ENCODE peak calls at places on chromosome 13, in five cellular contexts. D, I, E, M and K are unnamed samples.

GRCh38 chr13:94712287-94712811 is at the start of gene SOX21:
- DNase-seq in M (no peak), E (no peak), D (no peak), I (no peak), K (no peak)

GRCh38 chr13:107743983-107744382 is 471.4 kb downstream of the LIG4 start:
- DNase-seq in I (no peak), E (no peak), D (no peak), M (peak; percentile 26), K (no peak)

GRCh38 chr13:42225051-42225450 is 46.9 kb upstream of the AKAP11 start:
- DNase-seq in E (no peak), I (no peak), M (no peak), D (no peak), K (no peak)

GRCh38 chr13:80010286-80010831 is 330.6 kb downstream of the SPRY2 start:
- DNase-seq in I (no peak), D (no peak), E (no peak), M (no peak), K (no peak)

GRCh38 chr13:25902946-25903345 is 148.9 kb downstream of the SHISA2 start:
- DNase-seq in M (no peak), I (no peak), E (no peak), D (no peak), K (no peak)

GRCh38 chr13:84479656-84480055 is 597.4 kb upstream of the SLITRK1 start:
- DNase-seq in E (no peak), I (no peak), M (no peak), D (no peak), K (peak; percentile 61)

GRCh38 chr13:80011448-80012212 is 329.3 kb downstream of the SPRY2 start:
- DNase-seq in I (no peak), E (no peak), D (no peak), M (no peak), K (no peak)

GRCh38 chr13:36998624-36999041 is 507 bp downstream of the ALG5 start:
- DNase-seq in E (peak; percentile 25), M (peak; percentile 35), D (no peak), I (no peak), K (peak; percentile 3)

GRCh38 chr13:42064966-42065365 is 16.5 kb downstream of the DGKH start:
- DNase-seq in E (no peak), M (no peak), I (no peak), D (no peak), K (no peak)

GRCh38 chr13:84605927-84606326 is 723.7 kb upstream of the SLITRK1 start:
- DNase-seq in M (no peak), I (no peak), E (no peak), D (no peak), K (no peak)

GRCh38 chr13:40026174-40026585 is 370.7 kb downstream of the COG6 start:
- DNase-seq in M (no peak), I (no peak), E (no peak), D (no peak), K (no peak)

GRCh38 chr13:50053844-50054243 is 38.6 kb downstream of the KCNRG start:
- DNase-seq in D (no peak), M (no peak), E (no peak), I (no peak), K (no peak)

GRCh38 chr13:19864018-19864338 is 529 bp upstream of the ZMYM5 start:
- DNase-seq in M (peak; percentile 78), E (peak; percentile 51), I (no peak), D (no peak), K (no peak)

GRCh38 chr13:76223999-76224398 is 587.9 kb downstream of the LMO7 start:
- DNase-seq in E (no peak), M (no peak), D (no peak), I (no peak), K (no peak)

GRCh38 chr13:50127017-50127725 is 111.9 kb downstream of the KCNRG start:
- DNase-seq in M (peak; percentile 72), I (peak; percentile 59), E (no peak), D (no peak), K (no peak)

GRCh38 chr13:73069206-73069815 is 10.5 kb downstream of the KLF5 start:
- DNase-seq in I (no peak), E (no peak), D (no peak), M (no peak), K (no peak)

GRCh38 chr13:91014696-91015095 is 332.8 kb upstream of the MIR17HG start:
- DNase-seq in D (no peak), E (no peak), M (no peak), I (no peak), K (no peak)

GRCh38 chr13:111011899-111012298 is 97.0 kb upstream of the ANKRD10 start:
- DNase-seq in M (no peak), I (no peak), D (no peak), E (no peak), K (no peak)

GRCh38 chr13:112248909-112249592 is 127.1 kb upstream of the SPACA7 start:
- DNase-seq in I (no peak), M (no peak), E (no peak), D (no peak), K (no peak)

DNA sequence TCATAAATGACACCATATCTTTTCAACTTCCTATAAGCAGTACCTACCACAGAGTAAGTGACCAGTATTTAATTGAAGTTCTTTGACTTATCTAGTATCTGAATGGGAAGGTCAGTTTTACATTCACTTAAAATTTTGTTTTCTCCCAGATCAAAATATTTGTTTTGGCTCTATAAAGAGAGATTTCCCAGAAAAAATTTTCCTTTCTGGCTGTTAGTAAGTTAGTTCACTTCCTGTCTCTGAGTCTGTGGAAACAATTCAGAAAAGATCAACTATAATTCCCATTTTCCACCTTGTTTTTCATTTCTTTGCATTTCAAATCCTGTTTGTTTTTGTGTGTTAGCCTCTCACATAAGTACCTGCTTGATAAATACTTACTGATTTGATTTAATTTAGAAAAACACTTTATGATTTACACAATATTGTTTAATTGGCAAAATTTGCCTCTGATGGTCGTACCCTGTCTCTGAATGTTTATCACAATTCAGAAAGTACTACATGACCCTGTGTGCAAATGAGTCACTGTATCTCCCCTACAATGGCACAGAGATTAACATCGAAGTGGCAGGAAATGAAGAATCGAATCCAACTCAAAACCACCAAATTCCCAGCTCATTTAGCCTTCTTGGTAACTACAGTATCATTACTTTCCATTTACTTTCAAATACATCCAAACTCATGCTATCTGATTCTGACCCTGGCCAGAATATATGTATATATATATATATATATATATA is 15.4 kb upstream of the MED4 start:
- DNase-seq in E (no peak), D (no peak), M (no peak), I (no peak), K (no peak)
- H3K27ac ChIP-seq in E (no peak overlapping the region), D (peak overlapping the region; percentile 55), M (no peak overlapping the region), I (peak overlapping the region; percentile 17), K (no peak overlapping the region)

DNA sequence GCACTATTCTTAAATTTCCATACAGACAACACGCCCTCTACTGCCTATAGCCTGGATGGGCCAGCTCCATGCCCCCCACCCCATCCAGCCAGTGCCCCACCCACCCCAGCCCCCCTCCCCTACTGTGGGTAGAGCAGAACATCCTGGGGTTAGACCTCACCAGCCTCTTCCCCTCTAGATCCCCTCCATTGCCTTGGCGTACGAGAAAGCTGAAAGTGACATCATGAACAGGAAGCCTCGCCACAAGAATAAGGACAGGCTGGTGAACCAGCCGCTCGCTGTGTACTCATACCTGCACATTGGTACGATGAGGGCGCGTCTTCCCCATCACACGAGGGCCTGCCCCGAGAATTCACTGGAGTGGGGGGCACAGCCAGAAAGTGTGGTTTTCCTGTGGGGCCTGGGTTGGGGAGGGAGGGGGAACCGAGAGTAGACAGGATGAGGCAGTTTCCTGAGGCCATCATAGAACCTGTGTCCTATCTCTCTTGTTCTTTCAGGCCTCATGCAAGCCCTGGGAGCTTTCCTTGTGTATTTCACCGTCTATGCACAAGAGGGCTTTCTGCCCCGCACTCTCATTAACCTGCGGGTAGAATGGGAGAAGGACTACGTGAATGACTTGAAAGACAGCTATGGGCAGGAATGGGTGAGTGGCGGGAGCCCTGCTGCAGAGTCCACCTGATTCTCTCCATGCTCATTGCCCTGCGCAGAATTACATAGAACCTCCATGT is 29.1 kb downstream of the ATP12A start:
- DNase-seq in E (no peak), M (no peak), D (no peak), I (no peak), K (no peak)
- TF ChIP-seq CTCF in E (no peak), M (no peak), D (no peak), I (no peak), K (no peak)

GRCh38 chr13:33186851-33187250 is 98.7 kb downstream of the STARD13 start:
- DNase-seq in I (no peak), M (no peak), D (no peak), E (no peak), K (no peak)

GRCh38 chr13:33185853-33186252 is 99.7 kb downstream of the STARD13 start:
- DNase-seq in M (no peak), I (no peak), E (no peak), D (no peak), K (no peak)

GRCh38 chr13:33191425-33192221 is 93.9 kb downstream of the STARD13 start:
- DNase-seq in E (no peak), M (no peak), I (no peak), D (no peak), K (no peak)

GRCh38 chr13:33189470-33189869 is 96.1 kb downstream of the STARD13 start:
- DNase-seq in M (no peak), E (no peak), D (no peak), I (no peak), K (no peak)

DNA sequence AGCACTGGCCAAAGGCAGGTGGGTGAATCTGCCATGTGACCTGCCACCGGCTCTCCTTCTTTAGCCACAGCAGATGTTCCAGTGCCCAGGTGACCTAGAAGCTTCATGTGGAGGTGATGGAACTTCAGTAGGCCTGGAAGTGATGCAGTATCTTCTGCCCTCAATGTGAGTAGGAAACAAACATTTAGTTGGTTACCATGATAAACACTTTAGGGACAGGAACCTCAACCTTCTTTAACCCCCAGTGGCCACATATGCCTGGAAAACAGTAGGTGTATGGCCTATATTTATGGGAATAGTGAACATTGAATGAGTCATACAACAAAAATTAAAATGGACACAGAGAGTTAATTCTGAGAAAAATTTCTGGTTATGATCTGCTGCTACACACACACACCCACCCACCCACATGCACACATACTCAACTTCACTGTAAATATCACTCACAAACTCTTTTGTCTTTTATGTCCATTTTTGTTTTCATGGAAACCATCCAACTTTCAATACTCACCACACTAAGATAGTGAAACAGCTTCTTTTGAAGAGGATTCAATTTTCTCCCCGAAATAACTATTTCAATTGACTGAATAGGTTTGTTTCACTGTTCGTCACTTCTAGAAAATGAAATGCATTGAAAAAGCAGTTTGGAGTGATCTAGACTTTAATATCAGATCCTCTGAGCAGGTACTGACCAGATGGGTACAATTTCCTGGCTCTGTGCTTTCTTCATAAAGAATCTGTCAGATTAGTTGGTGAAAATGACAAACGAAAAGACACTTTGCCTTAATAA is 97.3 kb downstream of the STARD13 start:
- DNase-seq in D (no peak), I (no peak), E (no peak), M (no peak), K (no peak)
- H3K27ac ChIP-seq in D (peak overlapping the region; percentile 4), I (no peak overlapping the region), E (no peak overlapping the region), M (no peak overlapping the region), K (no peak overlapping the region)

GRCh38 chr13:45817833-45818232 is 33.7 kb downstream of the SIAH3 start:
- DNase-seq in E (no peak), I (no peak), M (no peak), D (no peak), K (no peak)
- TF ChIP-seq CTCF in E (no peak), I (no peak), M (no peak), D (no peak), K (no peak)